ENCODE peak calls at places on chromosomes 12 and 14, in eight cellular contexts. Z is astrocyte of the hippocampus, W is NT2/D1, T is small intestine, S is GM13977, Y is AG09309, J is naive B cell, O is skeletal muscle cell. B is an unnamed sample.

GRCh38 chr12:123748661-123749060 is 13.4 kb upstream of the DNAH10 start:
- DNase-seq in T (no peak), Z (peak), W (no peak), O (peak), J (no peak), Y (no peak), S (no peak), B (no peak)

GRCh38 chr14:61698216-61698980 is 3.1 kb downstream of the HIF1A start:
- DNase-seq in O (no peak), J (no peak), T (no peak), Z (no peak), S (peak), Y (no peak), W (no peak), B (no peak)

GRCh38 chr12:286531-287300 is 24.1 kb upstream of the SLC6A13 start:
- DNase-seq in O (no peak), J (no peak), Y (no peak), S (no peak), Z (no peak), T (no peak), W (no peak), B (no peak)

GRCh38 chr12:122079038-122079531 is 529 bp downstream of the MLXIP start:
- DNase-seq in T (no peak), Y (no peak), W (no peak), O (no peak), Z (no peak), J (no peak), S (no peak), B (peak)

GRCh38 chr12:6883683-6884082 is 10.6 kb upstream of the SPSB2 start:
- DNase-seq in Y (no peak), Z (no peak), T (no peak), J (no peak), O (no peak), S (no peak), W (no peak), B (no peak)

GRCh38 chr14:74863274-74863673 is 12.7 kb downstream of the PROX2 start:
- DNase-seq in Y (no peak), T (no peak), S (no peak), Z (no peak), W (no peak), J (no peak), O (no peak), B (no peak)

GRCh38 chr14:31457665-31458659 is 656 bp upstream of the DTD2 start:
- DNase-seq in W (no peak), Y (no peak), J (no peak), S (no peak), T (peak), Z (peak), O (no peak), B (no peak)

GRCh38 chr12:27952510-27952909 is 20.0 kb downstream of the PTHLH start:
- DNase-seq in Z (no peak), O (no peak), Y (no peak), T (no peak), S (no peak), J (no peak), W (no peak), B (no peak)

GRCh38 chr12:133129368-133130037 is 571 bp downstream of the ZNF891 start:
- DNase-seq in S (peak), T (peak), W (no peak), J (no peak), O (no peak), Y (no peak), Z (no peak), B (no peak)

GRCh38 chr12:122026706-122027328 is 5.1 kb downstream of the BCL7A start:
- DNase-seq in J (peak), Y (no peak), S (no peak), T (no peak), Z (no peak), W (no peak), O (no peak), B (no peak)

B was measured in Daoy.